ENCODE peak calls at places on chromosomes 3 and 15, in five cellular contexts. T, F, N, L and E are unnamed samples. For H4K20me1, the result is how much of the 10 kb centered on the place peaks cover.

GRCh38 chr3:64238971-64239667 is 13.9 kb upstream of the PRICKLE2 start:
- DNase-seq in T (peak), F (peak), N (peak), L (peak), E (peak)

GRCh38 chr3:155631323-155632019 is 113.4 kb downstream of the PLCH1 start:
- DNase-seq in T (peak), F (peak), N (peak), L (no peak), E (no peak)

GRCh38 chr3:193317901-193318300 is 60.7 kb downstream of the ATP13A5 start:
- DNase-seq in T (no peak), F (no peak), N (no peak), L (no peak), E (no peak)

GRCh38 chr3:129023909-129024308 is 22.8 kb downstream of the EFCC1 start:
- DNase-seq in T (no peak), F (no peak), N (peak), L (peak), E (no peak)

GRCh38 chr3:59985643-59986200 is 935.9 kb upstream of the CFAP20DC start:
- DNase-seq in T (no peak), F (no peak), N (no peak), L (no peak), E (no peak)

GRCh38 chr15:34011476-34011875 is 27.5 kb downstream of the AVEN start:
- DNase-seq in T (peak), F (peak), N (no peak), L (no peak), E (no peak)

GRCh38 chr15:38650936-38651327 is 86.3 kb upstream of the RASGRP1 start:
- DNase-seq in T (no peak), F (no peak), N (no peak), L (no peak), E (no peak)

GRCh38 chr15:64050281-64051092 is 4.2 kb upstream of the DAPK2 start:
- DNase-seq in T (no peak), F (no peak), N (no peak), L (no peak), E (no peak)

GRCh38 chr3:40055956-40056355 is 246.5 kb downstream of the MYRIP start:
- DNase-seq in T (peak), F (peak), N (peak), L (no peak), E (no peak)

GRCh38 chr3:36394176-36394575 is 13.9 kb downstream of the STAC start:
- DNase-seq in T (peak), F (peak), N (peak), L (no peak), E (no peak)

GRCh38 chr15:45666119-45666875 is 31.5 kb downstream of the SQOR start:
- DNase-seq in T (no peak), F (no peak), N (no peak), L (no peak), E (no peak)

GRCh38 chr3:69379661-69380060 is 6.2 kb downstream of the FRMD4B start:
- DNase-seq in T (no peak), F (no peak), N (no peak), L (no peak), E (no peak)

GRCh38 chr3:97823503-97824004 is 1.7 kb downstream of the CRYBG3 start:
- DNase-seq in T (no peak), F (no peak), N (peak), L (no peak), E (no peak)

GRCh38 chr3:14918356-14918860 is 29.0 kb upstream of the NR2C2 start:
- DNase-seq in T (no peak), F (no peak), N (no peak), L (no peak), E (no peak)

GRCh38 chr3:151226825-151227224 is 23.8 kb upstream of the GPR171 start:
- DNase-seq in T (no peak), F (no peak), N (no peak), L (no peak), E (no peak)

GRCh38 chr3:64440498-64440897 is 215.2 kb upstream of the PRICKLE2 start:
- DNase-seq in T (peak), F (peak), N (peak), L (peak), E (peak)

GRCh38 chr3:195696632-195697278 is 24.0 kb upstream of the MUC20 start:
- DNase-seq in T (no peak), F (no peak), N (no peak), L (no peak), E (no peak)

GRCh38 chr15:100866386-100867330 is 13.0 kb upstream of the ALDH1A3 start:
- DNase-seq in T (no peak), F (no peak), N (no peak), L (no peak), E (no peak)

DNA sequence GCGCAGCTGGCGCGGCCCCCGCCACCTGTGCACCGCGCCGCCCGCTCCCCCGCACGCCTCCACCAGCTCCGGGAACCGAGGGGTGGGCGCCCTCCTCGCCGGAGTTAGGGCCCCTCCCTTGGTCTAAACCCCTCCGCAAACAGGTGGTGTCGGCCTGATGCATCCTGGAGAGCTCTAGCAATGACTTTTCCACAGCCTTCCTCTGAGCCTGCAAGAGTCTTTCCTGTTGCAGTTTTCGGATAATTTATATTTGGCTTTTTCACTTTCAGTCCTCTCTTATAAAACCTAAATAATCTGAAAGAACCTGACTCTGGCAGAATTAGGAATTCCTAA is 334 bp upstream of the IGSF11 start:
- DNase-seq in T (no peak), F (no peak), N (no peak), L (no peak), E (no peak)
- TF ChIP-seq EZH2 in T (no peak), F (no peak), N (no peak), L (peak), E (no peak)

DNA sequence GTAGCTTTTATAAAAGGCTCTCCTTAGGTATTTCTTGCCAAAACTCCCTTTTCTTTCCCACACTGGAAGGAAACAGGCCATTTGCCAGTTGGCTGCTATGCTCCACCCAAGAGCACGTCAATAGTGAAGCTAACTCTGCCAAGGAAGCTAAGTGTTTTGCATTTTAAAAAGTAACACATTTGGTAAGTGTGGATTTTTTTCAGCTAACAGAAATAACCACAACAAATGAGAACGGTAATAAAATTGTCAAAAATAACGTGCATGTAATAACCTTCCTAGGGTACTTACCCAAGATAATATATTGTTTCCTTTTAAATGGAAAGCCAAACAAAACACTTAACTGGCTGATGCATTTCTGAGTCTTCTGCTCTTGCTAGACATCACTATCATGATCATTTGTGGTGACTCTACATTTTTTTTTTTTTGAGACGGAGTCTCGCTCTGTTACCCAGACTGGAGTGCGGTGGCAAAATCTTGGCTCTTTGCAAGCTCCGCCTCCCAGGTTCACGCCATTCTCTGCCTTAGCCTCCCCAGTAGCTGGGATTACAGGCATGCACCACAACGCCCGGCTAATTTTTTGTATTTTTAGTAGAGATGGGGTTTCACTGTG is 4.6 kb downstream of the DPP8 start:
- DNase-seq in T (peak), F (peak), N (peak), L (no peak), E (no peak)
- H4K20me1 ChIP-seq in T (under half), F (under half), N (under half), L (under half), E (under half)

DNA sequence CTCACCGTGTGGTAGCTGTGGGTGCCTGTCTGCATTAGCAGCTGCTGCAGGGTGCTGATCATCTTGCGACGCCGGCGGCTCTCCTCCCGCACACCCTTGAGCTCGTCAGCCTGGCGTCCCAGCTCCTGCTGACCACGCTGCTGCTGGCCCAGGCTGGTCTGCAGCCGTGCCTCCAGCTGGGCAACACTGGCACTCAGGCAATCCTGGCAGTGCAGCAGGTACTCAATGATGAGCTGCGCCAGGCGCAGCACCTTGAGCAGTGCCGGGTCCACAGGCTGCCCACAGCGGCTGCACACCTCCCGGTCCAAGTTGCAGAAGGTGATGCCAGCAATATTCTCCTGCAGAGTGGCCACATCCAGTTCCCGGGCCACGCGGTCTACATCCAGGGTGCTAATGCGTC is 11.9 kb downstream of the DZIP1L start:
- DNase-seq in T (no peak), F (no peak), N (no peak), L (no peak), E (no peak)
- TF ChIP-seq EZH2 in T (no peak), F (no peak), N (no peak), L (no peak), E (no peak)

GRCh38 chr3:45003406-45003805 is 22.7 kb upstream of the CLEC3B start:
- DNase-seq in T (no peak), F (no peak), N (no peak), L (no peak), E (no peak)
- H4K20me1 ChIP-seq in T (under half), F (under half), N (under half), L (under half), E (under half)

GRCh38 chr3:168844502-168845482 is 749.1 kb upstream of the GOLIM4 start:
- DNase-seq in T (no peak), F (no peak), N (no peak), L (no peak), E (no peak)

GRCh38 chr3:168843481-168843880 is 747.8 kb upstream of the GOLIM4 start:
- DNase-seq in T (no peak), F (no peak), N (no peak), L (no peak), E (no peak)

GRCh38 chr3:168850109-168850508 is 754.4 kb upstream of the GOLIM4 start:
- DNase-seq in T (no peak), F (no peak), N (no peak), L (no peak), E (no peak)

GRCh38 chr3:168847293-168847883 is 751.7 kb upstream of the GOLIM4 start:
- DNase-seq in T (peak), F (peak), N (peak), L (peak), E (no peak)
- TF ChIP-seq EZH2 in T (no peak), F (no peak), N (no peak), L (no peak), E (no peak)

DNA sequence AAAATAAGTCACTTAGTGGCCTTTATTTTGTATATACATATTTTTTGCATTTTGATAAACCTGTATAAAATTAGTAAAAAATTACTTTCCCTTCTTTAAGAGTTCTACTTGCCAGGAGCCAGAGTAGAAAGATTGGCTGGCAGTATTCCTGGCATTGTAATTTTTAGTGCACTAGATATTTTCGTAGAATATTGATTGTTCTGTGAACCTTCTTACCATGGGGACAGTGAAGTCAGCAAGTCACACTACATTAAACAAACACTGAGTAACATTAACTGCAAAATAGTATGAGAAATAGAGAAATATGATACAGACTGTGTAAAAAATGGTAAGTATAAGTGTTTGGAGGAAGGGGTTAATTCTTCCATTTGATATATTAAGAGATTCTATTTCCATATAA is 26.0 kb downstream of the TCF12 start:
- DNase-seq in T (no peak), F (no peak), N (no peak), L (no peak), E (no peak)
- H4K20me1 ChIP-seq in T (half or more), F (under half), N (under half), L (under half), E (under half)

GRCh38 chr15:78619022-78619950 is 1.5 kb downstream of the CHRNA3 start:
- DNase-seq in T (no peak), F (no peak), N (no peak), L (no peak), E (no peak)

GRCh38 chr15:78621810-78622402 is 1.1 kb upstream of the CHRNA3 start:
- DNase-seq in T (no peak), F (no peak), N (no peak), L (no peak), E (no peak)

GRCh38 chr15:78618490-78618934 is 2.3 kb downstream of the CHRNA3 start:
- DNase-seq in T (peak), F (peak), N (peak), L (peak), E (no peak)

GRCh38 chr15:78620839-78621421 is at the start of gene CHRNA3:
- DNase-seq in T (no peak), F (no peak), N (no peak), L (no peak), E (no peak)

DNA sequence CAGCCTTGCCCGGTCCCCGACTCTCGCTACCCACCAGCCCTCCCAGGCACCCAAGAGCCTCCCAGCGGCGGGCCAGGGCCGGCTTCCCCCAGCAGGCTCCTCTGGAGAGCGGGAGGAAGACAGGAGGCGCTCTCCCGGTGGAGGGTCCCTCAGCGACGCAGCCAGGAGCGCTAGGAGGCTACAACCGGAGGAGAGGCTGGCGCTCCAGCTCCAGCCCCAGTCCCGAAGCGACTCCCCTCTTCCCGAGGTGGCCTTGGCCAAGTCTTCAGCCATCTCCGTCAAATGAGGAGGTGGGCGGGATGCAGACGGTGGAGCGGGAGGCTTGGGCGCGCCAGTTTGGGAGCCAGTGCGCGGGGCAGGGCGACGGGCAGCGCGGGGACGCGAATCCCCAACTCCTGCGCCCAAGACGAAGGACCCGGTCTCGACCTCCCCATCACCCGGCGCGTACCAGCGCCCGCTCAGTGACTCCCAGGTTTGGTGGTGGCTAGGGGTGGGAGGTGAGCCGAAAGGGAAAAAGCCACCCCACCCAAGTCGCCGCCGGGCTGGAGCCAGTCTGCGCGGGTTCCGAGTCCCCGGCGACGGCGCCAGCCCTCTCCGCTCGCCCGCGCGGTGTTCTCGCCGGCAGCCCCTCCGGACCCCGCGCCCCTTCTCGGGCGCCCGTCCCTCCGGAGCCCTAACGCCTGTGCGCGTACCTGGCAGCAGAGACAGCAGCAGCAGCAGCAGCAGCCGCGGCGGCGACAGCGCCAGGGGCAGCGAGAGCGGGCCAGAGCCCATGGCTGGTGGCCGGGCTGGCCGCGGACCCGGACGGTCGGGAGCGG is 566 bp downstream of the CHRNA3 start:
- DNase-seq in T (no peak), F (peak), N (peak), L (no peak), E (no peak)
- TF ChIP-seq EZH2 in T (peak), F (no peak), N (peak), L (peak), E (peak)

DNA sequence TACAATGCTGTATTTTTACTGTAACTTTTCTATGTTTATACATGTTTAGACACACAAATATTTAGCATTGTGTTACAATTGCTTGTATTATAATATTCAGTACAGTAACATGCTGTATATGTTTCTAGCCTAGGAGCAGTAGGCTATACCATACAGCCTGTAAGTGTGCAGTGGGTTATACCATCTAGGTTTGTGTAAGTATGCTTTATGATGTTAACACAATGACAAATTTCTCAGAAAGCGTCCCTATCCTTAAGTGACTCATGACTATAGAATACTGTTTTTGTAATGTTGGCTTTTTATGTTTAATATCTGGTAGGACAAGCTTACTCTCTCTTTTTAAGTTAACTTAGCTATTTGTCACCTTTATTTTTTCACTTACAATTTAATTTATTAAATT is 127.5 kb upstream of the THRB start:
- DNase-seq in T (no peak), F (no peak), N (no peak), L (peak), E (no peak)
- H4K20me1 ChIP-seq in T (under half), F (under half), N (under half), L (under half), E (under half)

GRCh38 chr3:184259396-184259877 is 1.9 kb downstream of the CAMK2N2 start:
- DNase-seq in T (no peak), F (no peak), N (no peak), L (no peak), E (no peak)

GRCh38 chr3:184258926-184259325 is 2.4 kb downstream of the CAMK2N2 start:
- DNase-seq in T (no peak), F (no peak), N (no peak), L (no peak), E (no peak)

GRCh38 chr3:184260571-184261269 is 633 bp downstream of the CAMK2N2 start:
- DNase-seq in T (no peak), F (no peak), N (peak), L (no peak), E (no peak)

GRCh38 chr3:184261270-184262165 is at the start of gene CAMK2N2:
- DNase-seq in T (peak), F (peak), N (peak), L (peak), E (no peak)

DNA sequence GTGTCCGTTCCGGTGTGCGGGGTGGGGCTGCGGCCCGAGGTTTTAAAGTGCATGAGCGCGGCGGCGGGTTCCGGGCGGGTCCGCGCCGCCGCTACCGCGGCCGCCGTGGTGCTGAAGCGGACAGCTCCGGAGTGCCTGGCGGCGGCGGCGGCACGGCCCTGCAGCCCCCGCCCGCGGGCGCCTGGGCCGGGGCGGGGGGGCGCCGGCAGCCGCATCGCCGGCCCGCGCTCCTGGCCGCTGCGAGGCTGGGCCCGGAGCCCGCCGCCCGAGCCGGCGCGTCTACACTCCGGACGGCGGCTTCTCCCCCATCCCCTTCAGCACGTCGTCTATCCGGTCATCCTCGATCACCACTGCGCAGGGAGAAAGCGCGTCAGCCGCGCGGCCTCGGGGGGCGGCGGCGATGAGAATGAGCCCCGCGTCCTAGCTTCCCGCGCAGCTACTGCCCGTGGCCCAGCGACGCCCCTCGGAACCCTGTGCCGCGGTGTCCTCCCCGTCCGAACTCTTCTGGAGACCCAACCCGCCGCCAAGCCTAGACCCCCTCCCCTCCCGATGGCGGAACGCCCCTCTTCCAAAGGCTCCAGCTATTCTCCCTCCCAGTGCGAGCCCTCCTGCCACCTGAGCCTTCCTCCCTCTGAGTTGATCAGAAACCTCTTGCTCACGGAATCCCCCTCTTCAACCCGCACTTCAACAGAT is 1.3 kb downstream of the CAMK2N2 start:
- DNase-seq in T (no peak), F (peak), N (peak), L (peak), E (no peak)
- TF ChIP-seq EZH2 in T (no peak), F (no peak), N (no peak), L (no peak), E (no peak)

GRCh38 chr3:46968783-46969428 is 7.6 kb downstream of the CCDC12 start:
- DNase-seq in T (no peak), F (no peak), N (no peak), L (no peak), E (no peak)
- H4K20me1 ChIP-seq in T (half or more), F (under half), N (under half), L (half or more), E (half or more)